ENCODE peak calls at places on chromosomes 12 and 14, in four cellular contexts. One of them, this sample, is unnamed.

GRCh38 chr14:99718031-99718810 is 34.1 kb downstream of the CYP46A1 start:
- DNase-seq in H9: peak; percentile 25
- DNase-seq in mammary epithelial cell: no peak
- DNase-seq in DND-41: peak; percentile 1
- DNase-seq in this sample: no peak

GRCh38 chr12:8742501-8742900 is 44.7 kb downstream of the RIMKLB start:
- DNase-seq in H9: no peak
- DNase-seq in mammary epithelial cell: peak; percentile 52
- DNase-seq in DND-41: no peak
- DNase-seq in this sample: peak; percentile 73

GRCh38 chr12:55188974-55189556 is 31.8 kb upstream of the OR10A7 start:
- DNase-seq in H9: no peak
- DNase-seq in mammary epithelial cell: peak; percentile 55
- DNase-seq in DND-41: peak; percentile 59
- DNase-seq in this sample: peak; percentile 45

GRCh38 chr14:26204954-26205479 is 392.8 kb downstream of the NOVA1 start:
- DNase-seq in H9: peak; percentile 63
- DNase-seq in mammary epithelial cell: no peak
- DNase-seq in DND-41: no peak
- DNase-seq in this sample: no peak

GRCh38 chr14:76901171-76902055 is 75.2 kb downstream of the LRRC74A start:
- DNase-seq in H9: no peak
- DNase-seq in mammary epithelial cell: peak; percentile 61
- DNase-seq in DND-41: no peak
- DNase-seq in this sample: no peak

GRCh38 chr12:70960484-70960883 is 39.9 kb upstream of the PTPRR start:
- DNase-seq in H9: no peak
- DNase-seq in mammary epithelial cell: no peak
- DNase-seq in DND-41: no peak
- DNase-seq in this sample: no peak

GRCh38 chr14:68145539-68145938 is 326.0 kb downstream of the RAD51B start:
- DNase-seq in H9: no peak
- DNase-seq in mammary epithelial cell: no peak
- DNase-seq in DND-41: no peak
- DNase-seq in this sample: peak; percentile 45

GRCh38 chr14:36676236-36676635 is 14.6 kb downstream of the PAX9 start:
- DNase-seq in H9: peak; percentile 54
- DNase-seq in mammary epithelial cell: no peak
- DNase-seq in DND-41: no peak
- DNase-seq in this sample: no peak

GRCh38 chr12:115897718-115898117 is 379.8 kb downstream of the MED13L start:
- DNase-seq in H9: no peak
- DNase-seq in mammary epithelial cell: no peak
- DNase-seq in DND-41: no peak
- DNase-seq in this sample: peak; percentile 9

GRCh38 chr12:8493084-8493483 is 20.2 kb upstream of the CLEC4D start:
- DNase-seq in H9: no peak
- DNase-seq in mammary epithelial cell: no peak
- DNase-seq in DND-41: no peak
- DNase-seq in this sample: no peak

GRCh38 chr12:54018608-54018984 is 9.6 kb upstream of the HOXC6 start:
- DNase-seq in H9: no peak
- DNase-seq in mammary epithelial cell: peak; percentile 54
- DNase-seq in DND-41: no peak
- DNase-seq in this sample: no peak

GRCh38 chr12:67766370-67766769 is 117.8 kb downstream of the DYRK2 start:
- DNase-seq in H9: no peak
- DNase-seq in mammary epithelial cell: peak; percentile 71
- DNase-seq in DND-41: no peak
- DNase-seq in this sample: peak; percentile 87

GRCh38 chr14:50953497-50953896 is 9.2 kb upstream of the PYGL start:
- DNase-seq in H9: no peak
- DNase-seq in mammary epithelial cell: no peak
- DNase-seq in DND-41: no peak
- DNase-seq in this sample: no peak

GRCh38 chr14:100304825-100305445 is 1.3 kb downstream of the SLC25A29 start:
- DNase-seq in H9: peak; percentile 83
- DNase-seq in mammary epithelial cell: peak; percentile 40
- DNase-seq in DND-41: no peak
- DNase-seq in this sample: peak; percentile 39

GRCh38 chr14:92540472-92541048 is 27.0 kb downstream of the RIN3 start:
- DNase-seq in H9: no peak
- DNase-seq in mammary epithelial cell: peak; percentile 94
- DNase-seq in DND-41: no peak
- DNase-seq in this sample: peak; percentile 100

GRCh38 chr14:29390046-29390841 is 537.4 kb downstream of the PRKD1 start:
- DNase-seq in H9: no peak
- DNase-seq in mammary epithelial cell: no peak
- DNase-seq in DND-41: no peak
- DNase-seq in this sample: no peak

GRCh38 chr12:112973712-112974305 is 4.5 kb upstream of the OAS2 start:
- DNase-seq in H9: no peak
- DNase-seq in mammary epithelial cell: no peak
- DNase-seq in DND-41: no peak
- DNase-seq in this sample: no peak
- H2AFZ ChIP-seq in H9: no peak overlapping the region
- H2AFZ ChIP-seq in mammary epithelial cell: no peak overlapping the region
- H2AFZ ChIP-seq in DND-41: no peak overlapping the region
- H2AFZ ChIP-seq in this sample: no peak overlapping the region

DNA sequence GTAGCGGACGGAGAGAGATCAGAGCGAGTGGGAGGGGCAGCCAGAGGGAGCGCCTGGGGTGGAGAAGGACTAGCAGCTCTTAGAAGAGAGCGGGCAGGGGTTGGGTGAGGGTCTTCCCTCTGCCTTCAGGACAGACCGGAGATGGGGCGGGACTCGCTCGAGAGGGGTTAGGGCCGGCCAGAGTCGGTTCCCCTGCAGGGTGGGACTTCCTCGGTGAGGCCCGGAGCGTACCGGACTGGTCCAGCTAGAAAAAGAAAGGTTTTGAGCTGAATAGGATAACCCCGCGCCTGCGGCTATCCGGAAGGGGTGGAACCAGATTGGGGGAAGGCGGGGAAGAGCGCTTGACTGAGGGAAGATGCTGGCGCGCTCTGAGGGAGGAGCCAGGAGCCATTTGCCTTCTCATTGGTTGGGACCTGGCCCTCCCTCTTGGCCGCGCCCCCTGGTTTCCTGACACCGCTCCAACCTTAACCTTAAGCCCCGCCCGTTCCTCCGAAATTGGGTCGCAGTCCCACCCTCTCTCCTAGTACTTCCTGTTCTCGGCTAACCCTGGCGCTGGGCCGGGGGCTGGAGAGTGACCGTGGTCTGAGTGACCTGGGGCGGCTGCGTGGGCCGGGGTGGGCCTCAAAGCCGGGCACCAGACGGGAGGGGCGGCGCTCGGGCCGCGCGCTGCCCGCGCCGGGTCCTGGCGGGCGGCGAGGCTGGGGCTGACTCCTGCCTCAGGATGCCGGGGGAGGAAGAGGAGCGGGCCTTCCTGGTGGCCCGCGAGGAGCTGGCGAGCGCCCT is at the start of gene RNF31:
- DNase-seq in H9: peak; percentile 98
- DNase-seq in mammary epithelial cell: peak; percentile 98
- DNase-seq in DND-41: peak; percentile 99
- DNase-seq in this sample: peak; percentile 95
- H3K27ac ChIP-seq in H9: no peak within 1 kb of the TSS
- H3K27ac ChIP-seq in mammary epithelial cell: peak within 1 kb of the TSS; percentile 80
- H3K27ac ChIP-seq in DND-41: peak within 1 kb of the TSS; percentile 92
- H3K27ac ChIP-seq in this sample: peak within 1 kb of the TSS; percentile 83

GRCh38 chr12:16385779-16386646 is 38.6 kb downstream of the MGST1 start:
- DNase-seq in H9: peak; percentile 60
- DNase-seq in mammary epithelial cell: peak; percentile 44
- DNase-seq in DND-41: no peak
- DNase-seq in this sample: peak; percentile 69
- H2AFZ ChIP-seq in H9: no peak overlapping the region
- H2AFZ ChIP-seq in mammary epithelial cell: peak overlapping the region; percentile 27
- H2AFZ ChIP-seq in DND-41: no peak overlapping the region
- H2AFZ ChIP-seq in this sample: no peak overlapping the region

GRCh38 chr12:49827351-49828099 is 688 bp downstream of the NCKAP5L start:
- DNase-seq in H9: peak; percentile 90
- DNase-seq in mammary epithelial cell: peak; percentile 55
- DNase-seq in DND-41: peak; percentile 86
- DNase-seq in this sample: peak; percentile 40
- H3K27ac ChIP-seq in H9: no peak overlapping the region
- H3K27ac ChIP-seq in mammary epithelial cell: peak overlapping the region; percentile 15
- H3K27ac ChIP-seq in DND-41: peak overlapping the region; percentile 74
- H3K27ac ChIP-seq in this sample: peak overlapping the region; percentile 68

DNA sequence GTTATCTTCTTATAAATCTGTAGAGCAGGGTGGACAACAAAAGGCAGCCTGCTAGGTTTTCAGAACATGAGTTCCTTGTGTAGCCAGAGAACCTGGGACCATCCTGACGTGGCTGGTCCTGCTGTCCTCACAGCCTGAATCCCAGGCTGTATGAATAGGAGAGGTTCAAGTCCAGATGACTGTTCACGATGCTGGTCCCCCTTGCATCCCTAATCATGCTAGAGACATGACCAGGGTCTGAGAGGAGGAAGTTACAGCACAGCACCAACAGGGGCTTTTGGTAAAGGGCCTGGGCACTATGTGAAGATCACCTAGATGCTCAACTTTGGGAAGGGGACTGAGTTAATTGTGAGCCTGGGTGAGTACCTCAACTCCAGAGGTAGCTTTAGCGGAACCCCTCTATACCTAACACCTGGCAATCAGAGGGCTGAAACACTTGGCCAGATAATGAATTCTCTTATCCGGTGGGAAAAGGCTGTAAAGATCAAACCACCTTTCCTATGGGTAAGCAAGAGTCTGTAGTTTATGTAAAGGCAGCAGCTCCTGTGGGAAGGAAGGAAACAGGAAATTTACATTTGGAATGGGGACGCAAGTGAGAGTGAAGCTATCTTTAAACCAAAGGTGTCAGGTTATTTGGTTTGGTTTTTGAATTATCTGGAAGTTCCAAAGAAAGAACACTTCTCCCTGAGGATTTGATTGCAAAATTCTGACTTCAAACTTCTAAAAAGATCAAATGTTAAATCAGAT is 112.8 kb downstream of the DAD1 start:
- DNase-seq in H9: no peak
- DNase-seq in mammary epithelial cell: no peak
- DNase-seq in DND-41: no peak
- DNase-seq in this sample: no peak
- H2AFZ ChIP-seq in H9: no peak overlapping the region
- H2AFZ ChIP-seq in mammary epithelial cell: no peak overlapping the region
- H2AFZ ChIP-seq in DND-41: no peak overlapping the region
- H2AFZ ChIP-seq in this sample: no peak overlapping the region

DNA sequence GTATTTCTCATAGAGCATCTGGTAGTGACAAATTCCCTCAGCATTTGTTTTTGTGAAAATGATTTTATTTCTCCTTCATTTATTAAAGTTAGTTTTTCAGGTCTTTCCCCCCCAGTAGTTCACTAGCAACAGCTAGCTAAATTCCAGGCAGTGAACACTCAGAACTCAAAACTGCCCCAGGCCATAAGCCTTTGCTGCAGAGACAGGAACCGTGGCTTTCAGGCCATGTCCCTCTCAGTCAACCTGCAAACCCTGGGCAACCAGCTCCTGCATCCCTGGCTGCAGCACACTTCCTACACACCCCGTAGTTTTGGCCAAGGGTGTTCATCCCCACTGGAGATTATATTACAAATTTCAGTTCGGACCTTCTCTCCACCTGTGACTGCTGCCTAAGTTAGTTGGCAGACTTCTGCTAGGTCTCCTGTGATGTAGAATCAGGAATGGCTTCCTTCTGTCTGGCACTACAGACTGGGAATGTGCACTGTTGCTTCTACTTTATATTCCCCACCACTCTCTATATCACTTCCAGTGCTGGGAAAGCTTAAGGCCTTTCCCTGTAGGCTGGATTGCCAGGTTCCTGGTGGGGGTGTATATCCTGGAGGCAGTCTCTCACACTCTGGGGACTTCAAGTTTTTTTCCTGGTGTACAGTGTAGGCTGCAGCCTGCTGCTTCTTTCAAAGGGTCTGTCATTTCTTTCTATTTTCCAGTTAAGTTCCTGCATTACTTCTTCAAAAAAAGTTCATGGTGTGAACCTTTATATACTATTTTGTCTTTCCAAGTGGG is 924.4 kb upstream of the LRFN5 start:
- DNase-seq in H9: no peak
- DNase-seq in mammary epithelial cell: no peak
- DNase-seq in DND-41: no peak
- DNase-seq in this sample: no peak
- H3K27ac ChIP-seq in H9: no peak overlapping the region
- H3K27ac ChIP-seq in mammary epithelial cell: no peak overlapping the region
- H3K27ac ChIP-seq in DND-41: no peak overlapping the region
- H3K27ac ChIP-seq in this sample: no peak overlapping the region

GRCh38 chr14:102187583-102188001 is 47.9 kb downstream of the WDR20 start:
- DNase-seq in H9: no peak
- DNase-seq in mammary epithelial cell: peak; percentile 11
- DNase-seq in DND-41: no peak
- DNase-seq in this sample: no peak
- H2AFZ ChIP-seq in H9: no peak overlapping the region
- H2AFZ ChIP-seq in mammary epithelial cell: no peak overlapping the region
- H2AFZ ChIP-seq in DND-41: no peak overlapping the region
- H2AFZ ChIP-seq in this sample: no peak overlapping the region

GRCh38 chr12:73719223-73719622 is 818.4 kb upstream of the ATXN7L3B start:
- DNase-seq in H9: no peak
- DNase-seq in mammary epithelial cell: no peak
- DNase-seq in DND-41: no peak
- DNase-seq in this sample: no peak
- H3K27ac ChIP-seq in H9: no peak overlapping the region
- H3K27ac ChIP-seq in mammary epithelial cell: no peak overlapping the region
- H3K27ac ChIP-seq in DND-41: no peak overlapping the region
- H3K27ac ChIP-seq in this sample: no peak overlapping the region

This sample was measured in astrocyte.